ENCODE peak calls at places on chromosomes 16 and 17, in seven cellular contexts. V is fibroblast of lung, Z is neural progenitor cell, N is neuronal stem cell, A is endothelial cell of umbilical vein, Q is H9, H is astrocyte. K is an unnamed sample.

GRCh38 chr17:66764559-66764958 is 70.4 kb upstream of the CACNG5 start:
- DNase-seq in N (no peak), H (no peak), Z (no peak), V (no peak), A (no peak), Q (peak; percentile 36), K (no peak)

GRCh38 chr16:71357681-71358080 is 842 bp upstream of the CALB2 start:
- DNase-seq in H (no peak), Q (peak; percentile 47), V (no peak), Z (peak; percentile 58), A (no peak), N (no peak), K (no peak)

GRCh38 chr17:50443492-50444051 is 17.6 kb downstream of the ACSF2 start:
- DNase-seq in N (no peak), V (no peak), A (no peak), Q (no peak), H (no peak), Z (no peak), K (no peak)

GRCh38 chr16:15928261-15929104 is 20.9 kb upstream of the ABCC1 start:
- DNase-seq in V (no peak), A (no peak), H (no peak), Z (peak; percentile 12), Q (no peak), N (no peak), K (no peak)

GRCh38 chr17:74671031-74671771 is 41.5 kb downstream of the CD300LF start:
- DNase-seq in Q (peak; percentile 97), V (peak; percentile 72), N (peak; percentile 95), H (peak; percentile 66), A (peak; percentile 72), Z (peak; percentile 97), K (peak; percentile 26)

GRCh38 chr16:17351471-17352045 is 119.2 kb downstream of the XYLT1 start:
- DNase-seq in Z (no peak), A (no peak), V (no peak), N (no peak), Q (no peak), H (no peak), K (no peak)

GRCh38 chr17:17666111-17666714 is 15.0 kb upstream of the RAI1 start:
- DNase-seq in V (peak; percentile 81), N (no peak), A (no peak), H (peak; percentile 73), Q (no peak), Z (no peak), K (no peak)

GRCh38 chr17:16920628-16921020 is 51.3 kb downstream of the TNFRSF13B start:
- DNase-seq in Q (no peak), V (no peak), H (no peak), A (no peak), Z (no peak), N (no peak), K (no peak)

GRCh38 chr16:89958596-89958995 is 10.0 kb downstream of the DEF8 start:
- DNase-seq in V (no peak), N (no peak), Q (no peak), H (no peak), Z (no peak), A (no peak), K (no peak)

GRCh38 chr16:48212033-48212432 is 32.1 kb upstream of the LONP2 start:
- DNase-seq in Q (no peak), H (no peak), N (no peak), A (no peak), V (no peak), Z (no peak), K (no peak)

GRCh38 chr16:29256501-29256981 is 150.0 kb downstream of the NPIPB11 start:
- DNase-seq in A (no peak), Q (peak; percentile 47), H (no peak), Z (peak; percentile 24), N (no peak), V (no peak), K (no peak)

GRCh38 chr16:9808210-9808609 is 374.0 kb downstream of the GRIN2A start:
- DNase-seq in N (no peak), V (no peak), A (no peak), Q (no peak), H (no peak), Z (no peak), K (no peak)

GRCh38 chr17:40433551-40434384 is 9.5 kb upstream of the IGFBP4 start:
- DNase-seq in A (no peak), N (no peak), H (no peak), V (no peak), Z (peak; percentile 72), Q (peak; percentile 90), K (no peak)

GRCh38 chr16:66081967-66082366 is 284.5 kb upstream of the CDH5 start:
- DNase-seq in Q (peak; percentile 79), A (no peak), H (peak; percentile 96), V (peak; percentile 97), Z (no peak), N (no peak), K (peak; percentile 78)

GRCh38 chr16:3431779-3432219 is 11.5 kb downstream of the ZNF597 start:
- DNase-seq in Z (no peak), N (no peak), H (peak; percentile 28), Q (no peak), V (peak; percentile 54), A (no peak), K (no peak)

GRCh38 chr16:24921229-24921628 is 75.5 kb downstream of the SLC5A11 start:
- DNase-seq in H (no peak), Z (no peak), V (no peak), A (no peak), N (no peak), Q (no peak), K (no peak)

GRCh38 chr17:58384900-58385299 is 32.4 kb downstream of the RNF43 start:
- DNase-seq in Z (no peak), N (no peak), Q (no peak), V (no peak), H (no peak), A (no peak), K (no peak)

GRCh38 chr17:20225162-20226115 is 216.3 kb downstream of the SPECC1 start:
- DNase-seq in H (no peak), Q (no peak), A (no peak), N (no peak), V (peak; percentile 30), Z (no peak), K (no peak)

GRCh38 chr17:79525793-79526677 is 84.8 kb downstream of the RBFOX3 start:
- DNase-seq in Q (no peak), V (no peak), Z (no peak), N (no peak), A (no peak), H (no peak), K (no peak)

GRCh38 chr17:19016881-19017280 is 12.3 kb upstream of the FAM83G start:
- DNase-seq in Q (no peak), N (no peak), V (no peak), H (no peak), Z (no peak), A (no peak), K (no peak)

GRCh38 chr16:84047206-84047605 is 4.6 kb upstream of the SLC38A8 start:
- DNase-seq in V (no peak), A (no peak), H (no peak), Q (no peak), N (no peak), Z (no peak), K (no peak)

DNA sequence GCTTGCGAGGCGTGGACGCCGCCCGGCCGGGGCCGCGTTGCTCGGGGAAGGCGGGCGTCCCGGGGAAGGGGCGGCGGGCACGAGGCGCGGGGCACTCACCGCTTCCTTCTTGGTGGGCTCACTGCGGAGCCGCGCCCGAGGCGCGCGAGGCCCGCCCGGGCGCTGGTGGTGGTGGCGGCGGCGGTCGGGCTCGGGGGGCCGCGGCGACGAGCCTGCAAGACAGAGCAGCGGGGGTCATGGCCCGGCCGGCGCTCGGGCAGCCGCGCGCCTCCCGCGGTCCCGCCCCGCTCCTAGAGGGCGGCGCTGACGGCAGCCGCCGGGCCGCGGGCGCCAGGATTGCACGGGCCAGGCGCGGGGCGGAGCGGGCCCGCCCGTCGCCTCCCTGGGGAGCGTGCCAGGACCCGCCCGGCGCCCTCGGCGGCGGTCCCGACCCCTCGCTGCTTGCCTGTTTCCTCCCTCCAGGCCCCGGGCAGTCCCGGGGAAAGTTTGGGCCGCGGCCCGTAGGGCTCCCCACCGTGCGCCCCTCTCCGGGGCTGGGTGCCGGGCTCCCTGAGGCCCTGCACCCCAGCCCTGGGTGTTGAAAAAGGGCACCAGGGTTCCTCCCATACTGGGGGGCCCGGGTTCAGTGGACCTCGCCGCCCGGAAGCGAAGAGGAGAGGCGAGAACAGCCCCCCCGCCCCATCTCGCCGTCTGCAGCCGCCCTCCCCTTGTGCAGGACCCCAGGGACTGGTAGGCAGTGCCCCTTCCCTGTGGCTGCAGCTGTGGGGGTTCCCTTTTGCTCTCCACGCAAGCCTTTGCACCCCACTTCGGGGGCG is at the start of gene C16orf74:
- DNase-seq in Z (peak; percentile 82), V (peak; percentile 17), Q (no peak), A (peak; percentile 34), N (no peak), H (no peak), K (no peak)
- H3K9ac ChIP-seq in Z (no peak within 1 kb of the TSS), V (peak within 1 kb of the TSS; percentile 40), Q (no peak within 1 kb of the TSS), A (peak within 1 kb of the TSS; percentile 35), N (peak within 1 kb of the TSS; percentile 54), H (peak within 1 kb of the TSS; percentile 54), K (peak within 1 kb of the TSS; percentile 82)

GRCh38 chr17:46796524-46796923 is 22.0 kb downstream of the WNT3 start:
- DNase-seq in N (no peak), A (no peak), Z (no peak), V (no peak), Q (no peak), H (no peak), K (no peak)
- H2AFZ ChIP-seq in N (no peak overlapping the region), A (no peak overlapping the region), Z (no peak overlapping the region), V (no peak overlapping the region), Q (no peak overlapping the region), H (no peak overlapping the region), K (no peak overlapping the region)

GRCh38 chr16:75151798-75152197 is 3.5 kb downstream of the ZFP1 start:
- DNase-seq in H (no peak), A (no peak), N (no peak), Q (no peak), V (no peak), Z (no peak), K (no peak)

GRCh38 chr16:75152635-75153034 is 4.3 kb downstream of the ZFP1 start:
- DNase-seq in V (no peak), A (no peak), Z (no peak), H (no peak), Q (no peak), N (no peak), K (no peak)

GRCh38 chr16:75148311-75149195 is at the start of gene ZFP1:
- DNase-seq in Z (peak; percentile 98), V (peak; percentile 85), H (peak; percentile 77), N (peak; percentile 93), Q (peak; percentile 94), A (peak; percentile 90), K (peak; percentile 28)

GRCh38 chr16:75147968-75148310 is 385 bp upstream of the ZFP1 start:
- DNase-seq in Z (no peak), N (no peak), H (no peak), A (no peak), V (no peak), Q (no peak), K (no peak)
- H3K9ac ChIP-seq in Z (no peak overlapping the region), N (no peak overlapping the region), H (no peak overlapping the region), A (no peak overlapping the region), V (no peak overlapping the region), Q (no peak overlapping the region), K (peak overlapping the region; percentile 93)

DNA sequence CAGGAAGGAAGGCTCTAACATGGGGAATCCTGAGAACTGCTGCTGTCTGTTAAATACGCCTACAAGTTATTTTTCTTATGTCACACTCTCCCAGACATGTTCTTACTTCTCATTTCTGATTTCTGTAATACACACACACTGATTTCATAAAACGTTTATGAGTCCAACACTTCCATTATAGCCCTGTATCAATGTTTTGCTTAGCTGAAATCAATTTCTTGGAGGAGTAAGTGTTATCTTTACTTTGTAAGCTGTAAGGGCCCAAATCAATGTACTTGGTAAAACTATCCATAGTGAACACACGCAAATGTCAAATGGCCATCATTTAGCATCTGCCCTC is 781 bp upstream of the NARF start:
- DNase-seq in H (no peak), N (no peak), V (no peak), Z (no peak), A (no peak), Q (no peak), K (no peak)
- H2AFZ ChIP-seq in H (peak overlapping the region; percentile 44), N (no peak overlapping the region), V (no peak overlapping the region), Z (no peak overlapping the region), A (peak overlapping the region; percentile 31), Q (no peak overlapping the region), K (no peak overlapping the region)